ENCODE peak calls at places on chromosomes 11 and 22, in nine cellular contexts. T is brain microvascular endothelial cell, Z is Caco-2, N is A549, W is Peyer's patch, C is IMR-90, H is fibroblast of pulmonary artery, G is AG09309, R is upper lobe of right lung. B is an unnamed sample.

GRCh38 chr11:859394-860131 is 16.9 kb downstream of the TSPAN4 start:
- DNase-seq in T (peak), Z (no peak), N (peak), W (no peak), C (peak), H (peak), G (peak), R (no peak), B (peak)

GRCh38 chr11:45272701-45273100 is 13.4 kb downstream of the SYT13 start:
- DNase-seq in T (no peak), Z (no peak), N (peak), W (no peak), C (no peak), H (peak), G (no peak), R (no peak), B (no peak)

GRCh38 chr22:28711820-28712777 is 29.5 kb downstream of the CHEK2 start:
- DNase-seq in T (peak), Z (no peak), N (peak), W (no peak), C (peak), H (peak), G (peak), R (no peak), B (no peak)

GRCh38 chr11:2929880-2930704 is 872 bp upstream of the PHLDA2 start:
- DNase-seq in T (peak), Z (peak), N (peak), W (peak), C (peak), H (no peak), G (no peak), R (peak), B (no peak)

GRCh38 chr11:86245369-86246292 is 1.1 kb downstream of the EED start:
- DNase-seq in T (no peak), Z (no peak), N (no peak), W (no peak), C (peak), H (peak), G (no peak), R (no peak), B (no peak)

GRCh38 chr22:49369726-49370717 is 457.7 kb downstream of the BRD1 start:
- DNase-seq in T (no peak), Z (no peak), N (no peak), W (no peak), C (no peak), H (no peak), G (no peak), R (peak), B (no peak)

GRCh38 chr22:24140357-24140756 is 40.9 kb upstream of the SUSD2 start:
- DNase-seq in T (no peak), Z (no peak), N (no peak), W (no peak), C (peak), H (no peak), G (no peak), R (no peak), B (no peak)

GRCh38 chr11:5336331-5336730 is 7.0 kb downstream of the OR51B5 start:
- DNase-seq in T (peak), Z (no peak), N (no peak), W (no peak), C (peak), H (peak), G (no peak), R (no peak), B (no peak)

GRCh38 chr11:125132071-125132470 is 20.6 kb upstream of the TMEM218 start:
- DNase-seq in T (no peak), Z (no peak), N (no peak), W (no peak), C (peak), H (peak), G (no peak), R (no peak), B (no peak)

GRCh38 chr22:37120569-37121340 is 11.2 kb upstream of the TMPRSS6 start:
- DNase-seq in T (no peak), Z (no peak), N (no peak), W (no peak), C (no peak), H (no peak), G (no peak), R (no peak), B (no peak)

GRCh38 chr11:133942594-133942993 is 14.2 kb downstream of the IGSF9B start:
- DNase-seq in T (no peak), Z (no peak), N (no peak), W (no peak), C (no peak), H (no peak), G (no peak), R (no peak), B (no peak)

GRCh38 chr11:8267831-8268529 is 4.3 kb upstream of the LMO1 start:
- DNase-seq in T (no peak), Z (peak), N (no peak), W (no peak), C (no peak), H (no peak), G (no peak), R (peak), B (no peak)

GRCh38 chr11:109892321-109892794 is 200.8 kb upstream of the ZC3H12C start:
- DNase-seq in T (no peak), Z (no peak), N (no peak), W (no peak), C (no peak), H (no peak), G (no peak), R (no peak), B (no peak)

GRCh38 chr11:43866969-43867368 is 13.7 kb upstream of the ALKBH3 start:
- DNase-seq in T (no peak), Z (no peak), N (no peak), W (no peak), C (no peak), H (no peak), G (no peak), R (no peak), B (no peak)

GRCh38 chr11:128201801-128202200 is 385.6 kb downstream of the ETS1 start:
- DNase-seq in T (no peak), Z (no peak), N (no peak), W (no peak), C (no peak), H (no peak), G (no peak), R (no peak), B (no peak)

GRCh38 chr11:119147604-119148333 is 1.1 kb upstream of the ABCG4 start:
- DNase-seq in T (no peak), Z (no peak), N (no peak), W (no peak), C (no peak), H (no peak), G (no peak), R (no peak), B (no peak)

GRCh38 chr11:31958086-31958735 is 132.7 kb upstream of the RCN1 start:
- DNase-seq in T (peak), Z (no peak), N (peak), W (peak), C (peak), H (peak), G (no peak), R (peak), B (no peak)

GRCh38 chr11:95925011-95925410 is 1.1 kb upstream of the MTMR2 start:
- DNase-seq in T (no peak), Z (no peak), N (peak), W (no peak), C (peak), H (peak), G (no peak), R (no peak), B (no peak)

GRCh38 chr11:89498845-89499448 is 7.8 kb upstream of the NOX4 start:
- DNase-seq in T (no peak), Z (no peak), N (peak), W (no peak), C (no peak), H (no peak), G (no peak), R (no peak), B (no peak)

GRCh38 chr11:914747-915493 is 4.3 kb upstream of the CHID1 start:
- DNase-seq in T (no peak), Z (no peak), N (no peak), W (no peak), C (no peak), H (no peak), G (no peak), R (peak), B (no peak)

GRCh38 chr11:107457205-107457557 is 444 bp downstream of the CWF19L2 start:
- DNase-seq in T (peak), Z (no peak), N (no peak), W (no peak), C (peak), H (peak), G (no peak), R (no peak), B (no peak)

GRCh38 chr11:46106530-46107407 is 14.5 kb downstream of the PHF21A start:
- DNase-seq in T (no peak), Z (no peak), N (no peak), W (no peak), C (no peak), H (peak), G (no peak), R (no peak), B (no peak)

GRCh38 chr11:108117746-108118371 is 3.5 kb upstream of the ACAT1 start:
- DNase-seq in T (no peak), Z (no peak), N (peak), W (no peak), C (peak), H (peak), G (peak), R (no peak), B (peak)

GRCh38 chr11:134596404-134596803 is 184.4 kb upstream of the B3GAT1 start:
- DNase-seq in T (no peak), Z (peak), N (no peak), W (no peak), C (no peak), H (no peak), G (no peak), R (no peak), B (no peak)

GRCh38 chr11:123576501-123576900 is 77.9 kb downstream of the SCN3B start:
- DNase-seq in T (no peak), Z (no peak), N (no peak), W (no peak), C (no peak), H (no peak), G (no peak), R (no peak), B (no peak)

GRCh38 chr11:69881467-69882269 is 62.5 kb upstream of the FGF3 start:
- DNase-seq in T (no peak), Z (no peak), N (no peak), W (no peak), C (no peak), H (no peak), G (no peak), R (peak), B (no peak)

GRCh38 chr11:121722431-121723256 is 269.9 kb upstream of the SORL1-AS1 start:
- DNase-seq in T (peak), Z (peak), N (no peak), W (no peak), C (peak), H (peak), G (peak), R (peak), B (peak)

GRCh38 chr11:102452461-102453285 is at the start of gene TMEM123:
- DNase-seq in T (peak), Z (peak), N (peak), W (peak), C (peak), H (peak), G (no peak), R (peak), B (no peak)

GRCh38 chr11:75308116-75308515 is 43.3 kb downstream of the ARRB1 start:
- DNase-seq in T (no peak), Z (no peak), N (no peak), W (no peak), C (no peak), H (no peak), G (no peak), R (no peak), B (peak)

GRCh38 chr11:67157691-67158090 is 38.6 kb downstream of the KDM2A start:
- DNase-seq in T (no peak), Z (no peak), N (no peak), W (no peak), C (no peak), H (no peak), G (no peak), R (no peak), B (no peak)

GRCh38 chr11:67163006-67163405 is 43.9 kb downstream of the KDM2A start:
- DNase-seq in T (no peak), Z (no peak), N (no peak), W (no peak), C (no peak), H (no peak), G (no peak), R (no peak), B (no peak)

GRCh38 chr11:67158241-67158640 is 39.2 kb downstream of the KDM2A start:
- DNase-seq in T (no peak), Z (no peak), N (no peak), W (no peak), C (peak), H (no peak), G (no peak), R (no peak), B (no peak)

GRCh38 chr11:67160045-67160444 is 41.0 kb downstream of the KDM2A start:
- DNase-seq in T (no peak), Z (no peak), N (no peak), W (no peak), C (no peak), H (no peak), G (no peak), R (no peak), B (no peak)

GRCh38 chr11:67160872-67161783 is 42.1 kb downstream of the KDM2A start:
- DNase-seq in T (no peak), Z (no peak), N (no peak), W (no peak), C (peak), H (peak), G (peak), R (no peak), B (no peak)
- H3K4me3 ChIP-seq in T (no peak), Z (no peak), N (no peak), W (no peak), C (no peak), H (no peak), G (no peak), R (no peak), B (no peak)

GRCh38 chr11:77874206-77874605 is 53.3 kb downstream of the AAMDC start:
- DNase-seq in T (no peak), Z (no peak), N (no peak), W (no peak), C (peak), H (no peak), G (no peak), R (no peak), B (no peak)

GRCh38 chr11:77876045-77876444 is 55.1 kb downstream of the AAMDC start:
- DNase-seq in T (no peak), Z (no peak), N (no peak), W (no peak), C (no peak), H (no peak), G (no peak), R (no peak), B (no peak)

GRCh38 chr11:77883775-77884174 is 62.8 kb downstream of the AAMDC start:
- DNase-seq in T (no peak), Z (no peak), N (no peak), W (no peak), C (peak), H (no peak), G (no peak), R (no peak), B (no peak)

GRCh38 chr11:77882396-77882795 is 61.5 kb downstream of the AAMDC start:
- DNase-seq in T (no peak), Z (no peak), N (no peak), W (no peak), C (no peak), H (no peak), G (no peak), R (no peak), B (no peak)

DNA sequence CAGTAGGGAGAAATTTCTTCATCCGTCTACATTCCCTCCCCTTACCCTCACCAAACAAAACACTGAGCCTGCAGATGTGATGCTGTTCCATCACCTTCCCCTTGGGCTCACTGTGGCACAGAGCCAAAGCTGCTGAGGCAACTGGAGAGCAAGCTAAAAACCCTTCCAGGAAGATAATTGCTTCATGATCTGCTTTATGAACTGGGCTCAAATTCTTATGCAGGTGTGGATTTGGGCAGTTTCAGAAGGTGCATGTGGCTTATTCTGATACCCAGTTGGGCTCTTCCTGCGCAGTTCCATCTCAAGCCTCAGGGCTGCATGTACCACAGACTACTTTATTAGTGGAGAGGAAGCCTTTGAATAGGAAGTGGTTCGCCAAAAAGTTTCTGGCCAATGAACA is 58.3 kb downstream of the AAMDC start:
- DNase-seq in T (no peak), Z (no peak), N (no peak), W (no peak), C (peak), H (peak), G (no peak), R (no peak), B (no peak)
- TF ChIP-seq CTCF in T (peak), Z (no peak), N (no peak), W (no peak), C (no peak), H (no peak), G (peak), R (no peak), B (no peak)

GRCh38 chr11:10899542-10899830 is 41.6 kb upstream of the ZBED5 start:
- DNase-seq in T (no peak), Z (peak), N (no peak), W (no peak), C (no peak), H (no peak), G (no peak), R (peak), B (no peak)

GRCh38 chr11:10897150-10897549 is 39.3 kb upstream of the ZBED5 start:
- DNase-seq in T (no peak), Z (no peak), N (no peak), W (no peak), C (no peak), H (no peak), G (no peak), R (no peak), B (no peak)

GRCh38 chr11:10896493-10896892 is 38.6 kb upstream of the ZBED5 start:
- DNase-seq in T (no peak), Z (no peak), N (no peak), W (no peak), C (no peak), H (no peak), G (no peak), R (no peak), B (no peak)

GRCh38 chr11:10898763-10899541 is 41.1 kb upstream of the ZBED5 start:
- DNase-seq in T (no peak), Z (no peak), N (no peak), W (no peak), C (no peak), H (no peak), G (no peak), R (peak), B (no peak)

GRCh38 chr11:10898003-10898762 is 40.3 kb upstream of the ZBED5 start:
- DNase-seq in T (no peak), Z (no peak), N (no peak), W (no peak), C (no peak), H (no peak), G (no peak), R (no peak), B (no peak)
- H3K4me3 ChIP-seq in T (no peak), Z (no peak), N (no peak), W (no peak), C (no peak), H (no peak), G (no peak), R (peak), B (no peak)

DNA sequence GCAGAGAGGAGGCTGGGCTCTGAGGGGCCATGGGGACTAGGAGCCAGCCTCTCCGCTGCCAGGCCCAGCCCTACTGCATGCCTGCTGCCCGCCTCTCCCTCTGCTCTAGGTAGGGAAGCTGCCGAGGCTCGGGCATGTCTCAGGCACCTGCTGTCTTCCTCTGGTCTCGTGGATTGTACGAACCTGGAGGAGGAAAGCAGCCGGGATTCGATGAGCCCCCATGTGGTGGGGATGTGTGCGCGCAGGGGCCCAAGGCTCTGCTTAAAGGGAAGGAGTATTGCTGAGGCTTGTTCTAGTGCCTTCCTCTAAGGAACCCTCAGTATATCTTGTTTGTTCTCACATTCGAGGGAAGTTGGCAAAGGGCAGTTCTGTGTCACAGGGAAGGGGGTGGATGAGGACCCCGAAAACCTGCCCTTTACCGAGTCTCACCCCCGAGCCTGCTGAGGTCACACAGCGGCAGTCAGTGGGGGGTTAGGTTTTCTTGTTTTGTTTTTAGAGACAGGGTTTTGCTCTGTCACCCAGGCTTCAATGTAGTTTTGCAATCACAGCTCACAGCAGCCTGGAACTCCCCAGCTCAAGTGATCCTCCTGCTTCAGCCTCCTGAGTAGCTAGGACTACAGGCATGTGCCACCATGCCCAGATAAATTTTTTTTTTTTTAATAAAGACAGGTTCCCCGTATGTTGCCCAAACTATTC is 21.3 kb downstream of the DAGLA start:
- DNase-seq in T (no peak), Z (peak), N (peak), W (no peak), C (peak), H (no peak), G (no peak), R (no peak), B (no peak)
- TF ChIP-seq CTCF in T (peak), Z (peak), N (peak), W (peak), C (peak), H (peak), G (peak), R (peak), B (peak)

GRCh38 chr11:73969091-73969490 is 13.6 kb downstream of the UCP2 start:
- DNase-seq in T (no peak), Z (no peak), N (no peak), W (no peak), C (no peak), H (no peak), G (no peak), R (no peak), B (no peak)
- H3K4me3 ChIP-seq in T (no peak), Z (no peak), N (no peak), W (no peak), C (no peak), H (no peak), G (no peak), R (no peak), B (no peak)

GRCh38 chr11:126791446-126791845 is 209.1 kb downstream of the KIRREL3 start:
- DNase-seq in T (no peak), Z (no peak), N (no peak), W (no peak), C (no peak), H (no peak), G (no peak), R (no peak), B (no peak)
- TF ChIP-seq CTCF in T (peak), Z (peak), N (no peak), W (no peak), C (peak), H (no peak), G (no peak), R (no peak), B (no peak)